ENCODE peak calls at places on chromosomes 7 and 10, in eight cellular contexts. One of them, this sample, is unnamed.

GRCh38 chr10:21602313-21602712 is 68.3 kb downstream of the MLLT10 start:
- DNase-seq in aorta: no peak
- DNase-seq in adrenal gland: no peak
- DNase-seq in naive thymus-derived CD4-positive, alpha-beta T cell: no peak
- DNase-seq in ovary: no peak
- DNase-seq in CD4-positive, alpha-beta memory T cell: no peak
- DNase-seq in A673: no peak
- DNase-seq in tibial artery: no peak
- DNase-seq in this sample: no peak

GRCh38 chr10:4334076-4334475 is 491.9 kb upstream of the AKR1E2 start:
- DNase-seq in naive thymus-derived CD4-positive, alpha-beta T cell: no peak
- DNase-seq in tibial artery: no peak
- DNase-seq in A673: no peak
- DNase-seq in ovary: no peak
- DNase-seq in adrenal gland: no peak
- DNase-seq in CD4-positive, alpha-beta memory T cell: no peak
- DNase-seq in aorta: no peak
- DNase-seq in this sample: no peak

GRCh38 chr10:113980408-113981087 is 63.1 kb upstream of the ADRB1 start:
- DNase-seq in adrenal gland: no peak
- DNase-seq in CD4-positive, alpha-beta memory T cell: no peak
- DNase-seq in ovary: no peak
- DNase-seq in aorta: no peak
- DNase-seq in tibial artery: no peak
- DNase-seq in naive thymus-derived CD4-positive, alpha-beta T cell: no peak
- DNase-seq in A673: peak; percentile 37
- DNase-seq in this sample: no peak

GRCh38 chr10:97320480-97321031 is 1.5 kb downstream of the FRAT1 start:
- DNase-seq in CD4-positive, alpha-beta memory T cell: no peak
- DNase-seq in tibial artery: peak; percentile 67
- DNase-seq in naive thymus-derived CD4-positive, alpha-beta T cell: peak; percentile 31
- DNase-seq in aorta: no peak
- DNase-seq in adrenal gland: no peak
- DNase-seq in A673: no peak
- DNase-seq in ovary: peak; percentile 36
- DNase-seq in this sample: no peak

GRCh38 chr10:114967071-114967470 is 29.1 kb downstream of the TRUB1 start:
- DNase-seq in A673: no peak
- DNase-seq in ovary: no peak
- DNase-seq in tibial artery: no peak
- DNase-seq in adrenal gland: no peak
- DNase-seq in aorta: no peak
- DNase-seq in naive thymus-derived CD4-positive, alpha-beta T cell: no peak
- DNase-seq in CD4-positive, alpha-beta memory T cell: no peak
- DNase-seq in this sample: no peak

GRCh38 chr7:27567266-27567665 is 95.4 kb downstream of the HIBADH start:
- DNase-seq in naive thymus-derived CD4-positive, alpha-beta T cell: no peak
- DNase-seq in CD4-positive, alpha-beta memory T cell: no peak
- DNase-seq in tibial artery: no peak
- DNase-seq in adrenal gland: no peak
- DNase-seq in A673: no peak
- DNase-seq in aorta: no peak
- DNase-seq in ovary: no peak
- DNase-seq in this sample: no peak

GRCh38 chr10:15842493-15843169 is 17.7 kb downstream of the MINDY3 start:
- DNase-seq in adrenal gland: no peak
- DNase-seq in naive thymus-derived CD4-positive, alpha-beta T cell: no peak
- DNase-seq in tibial artery: no peak
- DNase-seq in A673: peak; percentile 35
- DNase-seq in ovary: no peak
- DNase-seq in aorta: no peak
- DNase-seq in CD4-positive, alpha-beta memory T cell: no peak
- DNase-seq in this sample: no peak

GRCh38 chr10:24882047-24882698 is 70.2 kb downstream of the PRTFDC1 start:
- DNase-seq in ovary: no peak
- DNase-seq in CD4-positive, alpha-beta memory T cell: peak; percentile 48
- DNase-seq in adrenal gland: no peak
- DNase-seq in naive thymus-derived CD4-positive, alpha-beta T cell: peak; percentile 42
- DNase-seq in tibial artery: no peak
- DNase-seq in aorta: no peak
- DNase-seq in A673: peak; percentile 73
- DNase-seq in this sample: no peak

GRCh38 chr7:17807242-17807641 is 133.1 kb downstream of the SNX13 start:
- DNase-seq in naive thymus-derived CD4-positive, alpha-beta T cell: no peak
- DNase-seq in A673: no peak
- DNase-seq in CD4-positive, alpha-beta memory T cell: no peak
- DNase-seq in tibial artery: no peak
- DNase-seq in ovary: no peak
- DNase-seq in adrenal gland: no peak
- DNase-seq in aorta: no peak
- DNase-seq in this sample: no peak

DNA sequence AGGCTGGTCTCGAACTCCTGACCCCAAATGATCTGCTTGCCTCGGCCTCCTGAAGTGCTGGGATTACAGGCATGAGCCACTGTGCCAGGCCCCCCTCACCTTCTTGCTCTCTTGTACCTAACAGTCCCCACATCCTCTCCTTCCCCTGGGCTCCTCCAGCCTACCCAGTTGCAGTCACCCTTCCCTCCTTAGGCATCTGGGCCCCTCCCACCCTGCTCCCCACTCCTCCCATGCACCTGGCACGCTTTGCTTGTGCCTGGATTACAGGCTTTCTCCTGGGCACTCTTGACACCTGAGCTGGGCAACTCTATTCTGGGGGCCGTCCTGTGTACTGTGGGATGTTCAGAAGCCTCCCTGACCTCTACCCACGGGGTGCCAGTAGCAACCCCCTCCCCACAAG is 3.0 kb downstream of the CLDN15 start:
- DNase-seq in naive thymus-derived CD4-positive, alpha-beta T cell: no peak
- DNase-seq in aorta: no peak
- DNase-seq in tibial artery: no peak
- DNase-seq in CD4-positive, alpha-beta memory T cell: no peak
- DNase-seq in ovary: no peak
- DNase-seq in adrenal gland: no peak
- DNase-seq in A673: no peak
- DNase-seq in this sample: no peak
- H3K4me1 ChIP-seq in naive thymus-derived CD4-positive, alpha-beta T cell: no peaks in the 10 kb centered on the region
- H3K4me1 ChIP-seq in aorta: no peaks in the 10 kb centered on the region
- H3K4me1 ChIP-seq in tibial artery: peaks cover 26% of the 10 kb centered on the region
- H3K4me1 ChIP-seq in CD4-positive, alpha-beta memory T cell: no peaks in the 10 kb centered on the region
- H3K4me1 ChIP-seq in ovary: peaks cover 3% of the 10 kb centered on the region
- H3K4me1 ChIP-seq in adrenal gland: peaks cover 12% of the 10 kb centered on the region
- H3K4me1 ChIP-seq in A673: no peaks in the 10 kb centered on the region
- H3K4me1 ChIP-seq in this sample: peaks cover 53% of the 10 kb centered on the region

DNA sequence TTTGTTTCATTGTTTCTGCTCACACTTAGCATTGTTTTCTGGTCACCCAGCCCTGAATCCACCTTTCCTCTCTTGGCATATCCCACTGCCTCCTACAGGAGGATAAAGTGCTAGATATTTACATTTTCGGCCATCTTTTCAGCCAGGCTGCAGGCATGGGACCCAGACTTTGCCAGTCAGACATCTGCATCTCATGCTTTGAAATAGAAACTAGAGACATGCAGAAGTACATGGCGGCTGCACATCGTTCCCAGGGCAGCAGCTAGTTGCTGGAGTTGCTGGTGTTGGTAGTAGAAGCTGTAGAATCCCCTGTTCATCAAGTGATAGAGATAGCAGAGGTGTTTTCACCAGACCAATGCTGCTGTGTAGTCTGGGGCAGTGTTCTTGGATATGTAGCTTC is 18.7 kb downstream of the STAMBPL1 start:
- DNase-seq in adrenal gland: no peak
- DNase-seq in aorta: no peak
- DNase-seq in A673: no peak
- DNase-seq in tibial artery: no peak
- DNase-seq in ovary: no peak
- DNase-seq in naive thymus-derived CD4-positive, alpha-beta T cell: no peak
- DNase-seq in CD4-positive, alpha-beta memory T cell: no peak
- DNase-seq in this sample: no peak
- H3K4me1 ChIP-seq in adrenal gland: peaks cover 28% of the 10 kb centered on the region
- H3K4me1 ChIP-seq in aorta: no peaks in the 10 kb centered on the region
- H3K4me1 ChIP-seq in A673: peaks cover 56% of the 10 kb centered on the region
- H3K4me1 ChIP-seq in tibial artery: no peaks in the 10 kb centered on the region
- H3K4me1 ChIP-seq in ovary: peaks cover 11% of the 10 kb centered on the region
- H3K4me1 ChIP-seq in naive thymus-derived CD4-positive, alpha-beta T cell: peaks cover 26% of the 10 kb centered on the region
- H3K4me1 ChIP-seq in CD4-positive, alpha-beta memory T cell: peaks cover 54% of the 10 kb centered on the region
- H3K4me1 ChIP-seq in this sample: peaks cover 33% of the 10 kb centered on the region

DNA sequence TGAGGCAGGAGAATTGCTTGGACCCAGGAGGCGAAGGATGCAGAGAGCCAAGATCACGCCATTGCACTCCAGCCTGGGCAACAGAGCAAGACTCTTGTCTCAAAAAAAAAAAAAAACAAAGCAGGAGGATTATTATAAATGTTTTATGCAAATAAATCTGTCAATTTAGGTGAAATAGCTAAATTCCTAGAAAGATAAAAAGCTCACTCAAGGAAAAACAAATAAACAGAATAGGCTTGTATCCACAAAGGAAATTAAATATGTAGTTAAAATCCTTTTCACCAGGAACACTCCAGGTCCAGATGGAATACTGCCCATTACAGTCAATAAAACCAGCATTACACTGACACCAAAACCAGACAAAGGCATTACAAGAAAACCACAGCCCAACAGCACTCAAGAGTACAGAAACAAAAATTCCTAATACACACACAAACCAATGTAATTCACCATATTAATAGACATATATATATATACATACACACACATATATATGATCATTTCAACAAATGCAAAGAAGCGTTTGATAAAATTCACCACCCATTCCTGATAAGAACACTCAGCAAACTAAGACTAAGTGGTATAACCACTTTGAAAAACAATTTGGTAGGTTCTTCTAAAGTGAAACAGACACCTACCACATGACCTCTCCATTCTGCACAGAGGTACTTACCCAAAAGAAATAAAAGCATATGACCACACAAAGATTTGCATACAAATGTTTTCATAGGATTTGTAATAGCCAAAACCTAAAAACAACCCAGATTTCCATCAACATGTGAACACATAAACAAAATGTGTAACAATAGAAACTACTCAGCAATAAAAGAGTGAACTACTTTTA is 38.8 kb downstream of the ABI1 start:
- DNase-seq in ovary: no peak
- DNase-seq in naive thymus-derived CD4-positive, alpha-beta T cell: no peak
- DNase-seq in aorta: no peak
- DNase-seq in tibial artery: no peak
- DNase-seq in adrenal gland: no peak
- DNase-seq in A673: no peak
- DNase-seq in CD4-positive, alpha-beta memory T cell: no peak
- DNase-seq in this sample: no peak
- H3K4me1 ChIP-seq in ovary: peaks cover 2% of the 10 kb centered on the region
- H3K4me1 ChIP-seq in naive thymus-derived CD4-positive, alpha-beta T cell: no peaks in the 10 kb centered on the region
- H3K4me1 ChIP-seq in aorta: no peaks in the 10 kb centered on the region
- H3K4me1 ChIP-seq in tibial artery: no peaks in the 10 kb centered on the region
- H3K4me1 ChIP-seq in adrenal gland: no peaks in the 10 kb centered on the region
- H3K4me1 ChIP-seq in A673: no peaks in the 10 kb centered on the region
- H3K4me1 ChIP-seq in CD4-positive, alpha-beta memory T cell: peaks cover 58% of the 10 kb centered on the region
- H3K4me1 ChIP-seq in this sample: peaks cover 13% of the 10 kb centered on the region

GRCh38 chr7:22811746-22812280 is 10.8 kb downstream of the TOMM7 start:
- DNase-seq in ovary: no peak
- DNase-seq in naive thymus-derived CD4-positive, alpha-beta T cell: no peak
- DNase-seq in aorta: no peak
- DNase-seq in CD4-positive, alpha-beta memory T cell: no peak
- DNase-seq in adrenal gland: no peak
- DNase-seq in tibial artery: no peak
- DNase-seq in A673: no peak
- DNase-seq in this sample: no peak

GRCh38 chr7:22808140-22808539 is 14.5 kb downstream of the TOMM7 start:
- DNase-seq in A673: no peak
- DNase-seq in tibial artery: no peak
- DNase-seq in naive thymus-derived CD4-positive, alpha-beta T cell: no peak
- DNase-seq in ovary: no peak
- DNase-seq in aorta: no peak
- DNase-seq in adrenal gland: no peak
- DNase-seq in CD4-positive, alpha-beta memory T cell: no peak
- DNase-seq in this sample: no peak

GRCh38 chr7:22812350-22812749 is 10.3 kb downstream of the TOMM7 start:
- DNase-seq in tibial artery: no peak
- DNase-seq in naive thymus-derived CD4-positive, alpha-beta T cell: no peak
- DNase-seq in aorta: no peak
- DNase-seq in A673: no peak
- DNase-seq in ovary: no peak
- DNase-seq in adrenal gland: no peak
- DNase-seq in CD4-positive, alpha-beta memory T cell: no peak
- DNase-seq in this sample: no peak

GRCh38 chr7:22809902-22810642 is 12.6 kb downstream of the TOMM7 start:
- DNase-seq in CD4-positive, alpha-beta memory T cell: no peak
- DNase-seq in naive thymus-derived CD4-positive, alpha-beta T cell: no peak
- DNase-seq in aorta: no peak
- DNase-seq in adrenal gland: peak; percentile 16
- DNase-seq in ovary: no peak
- DNase-seq in tibial artery: no peak
- DNase-seq in A673: no peak
- DNase-seq in this sample: no peak

DNA sequence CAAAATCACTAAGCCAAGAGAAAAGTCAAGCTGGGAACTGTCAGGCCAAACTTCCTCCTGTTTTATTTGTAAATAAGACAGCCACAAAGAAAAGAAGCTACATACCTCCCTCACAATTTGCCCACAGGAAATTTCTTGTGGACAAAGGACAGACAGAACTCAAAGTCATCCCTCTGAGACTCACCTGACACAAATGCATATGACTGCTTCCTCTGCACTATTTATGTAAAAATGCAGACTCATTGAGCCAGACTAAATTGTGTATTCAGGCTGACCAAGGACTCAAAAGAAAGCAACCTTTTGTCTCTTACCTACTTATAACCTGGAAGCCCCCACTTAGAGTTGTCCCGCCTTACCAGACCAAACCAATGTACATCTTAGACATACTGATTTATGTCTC is 11.8 kb downstream of the TOMM7 start:
- DNase-seq in A673: no peak
- DNase-seq in ovary: no peak
- DNase-seq in tibial artery: no peak
- DNase-seq in CD4-positive, alpha-beta memory T cell: no peak
- DNase-seq in adrenal gland: no peak
- DNase-seq in aorta: no peak
- DNase-seq in naive thymus-derived CD4-positive, alpha-beta T cell: no peak
- DNase-seq in this sample: no peak
- H3K4me1 ChIP-seq in A673: no peaks in the 10 kb centered on the region
- H3K4me1 ChIP-seq in ovary: no peaks in the 10 kb centered on the region
- H3K4me1 ChIP-seq in tibial artery: no peaks in the 10 kb centered on the region
- H3K4me1 ChIP-seq in CD4-positive, alpha-beta memory T cell: no peaks in the 10 kb centered on the region
- H3K4me1 ChIP-seq in adrenal gland: no peaks in the 10 kb centered on the region
- H3K4me1 ChIP-seq in aorta: no peaks in the 10 kb centered on the region
- H3K4me1 ChIP-seq in naive thymus-derived CD4-positive, alpha-beta T cell: no peaks in the 10 kb centered on the region
- H3K4me1 ChIP-seq in this sample: peaks cover 34% of the 10 kb centered on the region